ENCODE peak calls at places on chromosomes 7 and 10, in seven cellular contexts. One of them, this sample, is unnamed.
A peak's percentile ranks its signal among the peaks of the same experiment; 100 is the strongest.

GRCh38 chr10:70267161-70267933 is 16.5 kb downstream of the NPFFR1 start:
- DNase-seq in iris pigment epithelial cell: peak; percentile 96
- DNase-seq in dermis blood vessel endothelial cell: peak; percentile 50
- DNase-seq in NAMALWA: no peak
- DNase-seq in amygdala: no peak
- DNase-seq in fibroblast of mammary gland: peak; percentile 99
- DNase-seq in NCI-H524: no peak
- DNase-seq in this sample: peak; percentile 25

GRCh38 chr10:68074404-68074774 is 694 bp downstream of the HERC4 start:
- DNase-seq in iris pigment epithelial cell: no peak
- DNase-seq in dermis blood vessel endothelial cell: no peak
- DNase-seq in NAMALWA: no peak
- DNase-seq in amygdala: no peak
- DNase-seq in fibroblast of mammary gland: no peak
- DNase-seq in NCI-H524: no peak
- DNase-seq in this sample: peak; percentile 80

GRCh38 chr7:115724400-115725056 is 306.0 kb downstream of the TFEC start:
- DNase-seq in iris pigment epithelial cell: no peak
- DNase-seq in dermis blood vessel endothelial cell: peak; percentile 71
- DNase-seq in NAMALWA: no peak
- DNase-seq in amygdala: no peak
- DNase-seq in fibroblast of mammary gland: no peak
- DNase-seq in NCI-H524: no peak
- DNase-seq in this sample: no peak

GRCh38 chr7:148327379-148327778 is 263.2 kb upstream of the C7orf33 start:
- DNase-seq in iris pigment epithelial cell: peak; percentile 5
- DNase-seq in dermis blood vessel endothelial cell: no peak
- DNase-seq in NAMALWA: no peak
- DNase-seq in amygdala: no peak
- DNase-seq in fibroblast of mammary gland: peak; percentile 37
- DNase-seq in NCI-H524: no peak
- DNase-seq in this sample: no peak

GRCh38 chr7:82441916-82442478 is 1.6 kb downstream of the CACNA2D1 start:
- DNase-seq in iris pigment epithelial cell: peak; percentile 30
- DNase-seq in dermis blood vessel endothelial cell: peak; percentile 45
- DNase-seq in NAMALWA: no peak
- DNase-seq in amygdala: no peak
- DNase-seq in fibroblast of mammary gland: peak; percentile 28
- DNase-seq in NCI-H524: peak; percentile 37
- DNase-seq in this sample: no peak

GRCh38 chr10:33040436-33040835 is 82.4 kb upstream of the ITGB1 start:
- DNase-seq in iris pigment epithelial cell: no peak
- DNase-seq in dermis blood vessel endothelial cell: no peak
- DNase-seq in NAMALWA: no peak
- DNase-seq in amygdala: no peak
- DNase-seq in fibroblast of mammary gland: no peak
- DNase-seq in NCI-H524: no peak
- DNase-seq in this sample: no peak

GRCh38 chr7:104862719-104863118 is 151.3 kb upstream of the KMT2E start:
- DNase-seq in iris pigment epithelial cell: no peak
- DNase-seq in dermis blood vessel endothelial cell: peak; percentile 19
- DNase-seq in NAMALWA: peak; percentile 67
- DNase-seq in amygdala: no peak
- DNase-seq in fibroblast of mammary gland: peak; percentile 11
- DNase-seq in NCI-H524: no peak
- DNase-seq in this sample: peak; percentile 39

GRCh38 chr7:30556854-30557644 is 37.6 kb upstream of the GARS1 start:
- DNase-seq in iris pigment epithelial cell: peak; percentile 38
- DNase-seq in dermis blood vessel endothelial cell: no peak
- DNase-seq in NAMALWA: no peak
- DNase-seq in amygdala: peak; percentile 21
- DNase-seq in fibroblast of mammary gland: peak; percentile 53
- DNase-seq in NCI-H524: no peak
- DNase-seq in this sample: no peak

GRCh38 chr7:33243319-33243881 is 114.0 kb downstream of the BBS9 start:
- DNase-seq in iris pigment epithelial cell: peak; percentile 69
- DNase-seq in dermis blood vessel endothelial cell: peak; percentile 74
- DNase-seq in NAMALWA: peak; percentile 60
- DNase-seq in amygdala: no peak
- DNase-seq in fibroblast of mammary gland: peak; percentile 69
- DNase-seq in NCI-H524: peak; percentile 23
- DNase-seq in this sample: peak; percentile 44

GRCh38 chr7:47008461-47008860 is 573.5 kb downstream of the TNS3 start:
- DNase-seq in iris pigment epithelial cell: no peak
- DNase-seq in dermis blood vessel endothelial cell: no peak
- DNase-seq in NAMALWA: no peak
- DNase-seq in amygdala: no peak
- DNase-seq in fibroblast of mammary gland: peak; percentile 52
- DNase-seq in NCI-H524: no peak
- DNase-seq in this sample: no peak

GRCh38 chr10:18332484-18332883 is 192.3 kb downstream of the CACNB2 start:
- DNase-seq in iris pigment epithelial cell: no peak
- DNase-seq in dermis blood vessel endothelial cell: no peak
- DNase-seq in NAMALWA: no peak
- DNase-seq in amygdala: no peak
- DNase-seq in fibroblast of mammary gland: no peak
- DNase-seq in NCI-H524: no peak
- DNase-seq in this sample: no peak

GRCh38 chr10:127020260-127020659 is 115.0 kb downstream of the DOCK1 start:
- DNase-seq in iris pigment epithelial cell: no peak
- DNase-seq in dermis blood vessel endothelial cell: no peak
- DNase-seq in NAMALWA: no peak
- DNase-seq in amygdala: no peak
- DNase-seq in fibroblast of mammary gland: no peak
- DNase-seq in NCI-H524: no peak
- DNase-seq in this sample: no peak

GRCh38 chr7:10205690-10206089 is 768.0 kb upstream of the PHF14 start:
- DNase-seq in iris pigment epithelial cell: no peak
- DNase-seq in dermis blood vessel endothelial cell: no peak
- DNase-seq in NAMALWA: no peak
- DNase-seq in amygdala: no peak
- DNase-seq in fibroblast of mammary gland: no peak
- DNase-seq in NCI-H524: no peak
- DNase-seq in this sample: no peak

GRCh38 chr7:30656006-30656575 is 26.2 kb downstream of the CRHR2 start:
- DNase-seq in iris pigment epithelial cell: no peak
- DNase-seq in dermis blood vessel endothelial cell: no peak
- DNase-seq in NAMALWA: no peak
- DNase-seq in amygdala: no peak
- DNase-seq in fibroblast of mammary gland: no peak
- DNase-seq in NCI-H524: peak; percentile 33
- DNase-seq in this sample: no peak

GRCh38 chr7:40775877-40776276 is 641.1 kb downstream of the SUGCT start:
- DNase-seq in iris pigment epithelial cell: no peak
- DNase-seq in dermis blood vessel endothelial cell: no peak
- DNase-seq in NAMALWA: no peak
- DNase-seq in amygdala: no peak
- DNase-seq in fibroblast of mammary gland: no peak
- DNase-seq in NCI-H524: no peak
- DNase-seq in this sample: no peak

GRCh38 chr10:50316695-50317648 is 65.7 kb upstream of the ASAH2 start:
- DNase-seq in iris pigment epithelial cell: peak; percentile 16
- DNase-seq in dermis blood vessel endothelial cell: no peak
- DNase-seq in NAMALWA: no peak
- DNase-seq in amygdala: no peak
- DNase-seq in fibroblast of mammary gland: peak; percentile 28
- DNase-seq in NCI-H524: no peak
- DNase-seq in this sample: peak; percentile 62

GRCh38 chr10:59190332-59190731 is 13.9 kb downstream of the PHYHIPL start:
- DNase-seq in iris pigment epithelial cell: no peak
- DNase-seq in dermis blood vessel endothelial cell: no peak
- DNase-seq in NAMALWA: no peak
- DNase-seq in amygdala: no peak
- DNase-seq in fibroblast of mammary gland: no peak
- DNase-seq in NCI-H524: no peak
- DNase-seq in this sample: no peak

GRCh38 chr7:2639994-2640830 is 8.4 kb downstream of the TTYH3 start:
- DNase-seq in iris pigment epithelial cell: no peak
- DNase-seq in dermis blood vessel endothelial cell: no peak
- DNase-seq in NAMALWA: no peak
- DNase-seq in amygdala: no peak
- DNase-seq in fibroblast of mammary gland: no peak
- DNase-seq in NCI-H524: no peak
- DNase-seq in this sample: no peak

GRCh38 chr7:124459101-124460052 is 306.2 kb downstream of the GPR37 start:
- DNase-seq in iris pigment epithelial cell: peak; percentile 71
- DNase-seq in dermis blood vessel endothelial cell: no peak
- DNase-seq in NAMALWA: no peak
- DNase-seq in amygdala: no peak
- DNase-seq in fibroblast of mammary gland: peak; percentile 62
- DNase-seq in NCI-H524: no peak
- DNase-seq in this sample: no peak

GRCh38 chr10:6665847-6666246 is 85.8 kb upstream of the PRKCQ start:
- DNase-seq in iris pigment epithelial cell: no peak
- DNase-seq in dermis blood vessel endothelial cell: no peak
- DNase-seq in NAMALWA: no peak
- DNase-seq in amygdala: no peak
- DNase-seq in fibroblast of mammary gland: no peak
- DNase-seq in NCI-H524: no peak
- DNase-seq in this sample: peak; percentile 23

GRCh38 chr7:117572826-117573620 is 93.2 kb downstream of the CFTR start:
- DNase-seq in iris pigment epithelial cell: no peak
- DNase-seq in dermis blood vessel endothelial cell: no peak
- DNase-seq in NAMALWA: no peak
- DNase-seq in amygdala: no peak
- DNase-seq in fibroblast of mammary gland: no peak
- DNase-seq in NCI-H524: no peak
- DNase-seq in this sample: no peak

GRCh38 chr10:102813734-102814455 is 23.3 kb downstream of the CYP17A1 start:
- DNase-seq in iris pigment epithelial cell: peak; percentile 21
- DNase-seq in dermis blood vessel endothelial cell: peak; percentile 56
- DNase-seq in NAMALWA: no peak
- DNase-seq in amygdala: no peak
- DNase-seq in fibroblast of mammary gland: peak; percentile 31
- DNase-seq in NCI-H524: no peak
- DNase-seq in this sample: no peak

GRCh38 chr10:100569687-100570517 is 34.2 kb downstream of the HIF1AN start:
- DNase-seq in iris pigment epithelial cell: no peak
- DNase-seq in dermis blood vessel endothelial cell: no peak
- DNase-seq in NAMALWA: no peak
- DNase-seq in amygdala: no peak
- DNase-seq in fibroblast of mammary gland: no peak
- DNase-seq in NCI-H524: peak; percentile 1
- DNase-seq in this sample: no peak

GRCh38 chr7:5507026-5507425 is 83.4 kb upstream of the TNRC18 start:
- DNase-seq in iris pigment epithelial cell: no peak
- DNase-seq in dermis blood vessel endothelial cell: no peak
- DNase-seq in NAMALWA: no peak
- DNase-seq in amygdala: no peak
- DNase-seq in fibroblast of mammary gland: no peak
- DNase-seq in NCI-H524: no peak
- DNase-seq in this sample: no peak

GRCh38 chr7:39416866-39417265 is 149.3 kb upstream of the YAE1 start:
- DNase-seq in iris pigment epithelial cell: no peak
- DNase-seq in dermis blood vessel endothelial cell: no peak
- DNase-seq in NAMALWA: no peak
- DNase-seq in amygdala: no peak
- DNase-seq in fibroblast of mammary gland: no peak
- DNase-seq in NCI-H524: no peak
- DNase-seq in this sample: no peak

GRCh38 chr7:129501760-129502707 is at the start of gene SMKR1:
- DNase-seq in iris pigment epithelial cell: peak; percentile 53
- DNase-seq in dermis blood vessel endothelial cell: peak; percentile 69
- DNase-seq in NAMALWA: peak; percentile 97
- DNase-seq in amygdala: peak; percentile 46
- DNase-seq in fibroblast of mammary gland: peak; percentile 38
- DNase-seq in NCI-H524: peak; percentile 56
- DNase-seq in this sample: peak; percentile 54

GRCh38 chr10:97230146-97230545 is 44.4 kb upstream of the SLIT1 start:
- DNase-seq in iris pigment epithelial cell: peak; percentile 39
- DNase-seq in dermis blood vessel endothelial cell: no peak
- DNase-seq in NAMALWA: no peak
- DNase-seq in amygdala: no peak
- DNase-seq in fibroblast of mammary gland: peak; percentile 60
- DNase-seq in NCI-H524: no peak
- DNase-seq in this sample: no peak